ENCODE peak calls at places on chromosome 14, in seven cellular contexts. T, Y, H, W, Z, G and V are unnamed samples.

GRCh38 chr14:74577247-74577947 is 34.6 kb downstream of the LTBP2 start:
- DNase-seq in T (peak), Y (no peak), H (no peak), W (no peak), Z (no peak), G (no peak), V (no peak)

GRCh38 chr14:88831285-88831684 is 6.8 kb downstream of the TTC8 start:
- DNase-seq in T (peak), Y (no peak), H (no peak), W (no peak), Z (no peak), G (no peak), V (no peak)

GRCh38 chr14:51733147-51733546 is 81.4 kb downstream of the FRMD6 start:
- DNase-seq in T (no peak), Y (no peak), H (no peak), W (no peak), Z (no peak), G (no peak), V (no peak)

GRCh38 chr14:98507269-98507668 is 764.7 kb downstream of the BCL11B start:
- DNase-seq in T (no peak), Y (no peak), H (no peak), W (no peak), Z (no peak), G (no peak), V (no peak)

GRCh38 chr14:75399819-75400678 is 27.8 kb upstream of the JDP2 start:
- DNase-seq in T (no peak), Y (no peak), H (no peak), W (no peak), Z (no peak), G (peak), V (peak)

GRCh38 chr14:50425816-50426215 is 29.1 kb upstream of the CDKL1 start:
- DNase-seq in T (peak), Y (no peak), H (no peak), W (no peak), Z (no peak), G (no peak), V (no peak)

GRCh38 chr14:95229749-95230148 is 72.4 kb upstream of the DICER1 start:
- DNase-seq in T (no peak), Y (no peak), H (no peak), W (peak), Z (no peak), G (no peak), V (no peak)

GRCh38 chr14:56284641-56285040 is 166.4 kb downstream of the PELI2 start:
- DNase-seq in T (peak), Y (no peak), H (no peak), W (no peak), Z (no peak), G (no peak), V (no peak)

GRCh38 chr14:68226523-68226922 is 406.9 kb downstream of the RAD51B start:
- DNase-seq in T (no peak), Y (no peak), H (no peak), W (no peak), Z (no peak), G (no peak), V (no peak)

GRCh38 chr14:105487986-105488777 is 1.5 kb downstream of the CRIP1 start:
- DNase-seq in T (no peak), Y (no peak), H (no peak), W (no peak), Z (no peak), G (no peak), V (no peak)

GRCh38 chr14:52692248-52692962 is 3.0 kb downstream of the ERO1A start:
- DNase-seq in T (peak), Y (no peak), H (no peak), W (no peak), Z (no peak), G (no peak), V (peak)

GRCh38 chr14:90733139-90733808 is 83.0 kb downstream of the TTC7B start:
- DNase-seq in T (no peak), Y (no peak), H (no peak), W (no peak), Z (peak), G (no peak), V (no peak)

GRCh38 chr14:36655963-36656768 is 5.5 kb upstream of the PAX9 start:
- DNase-seq in T (no peak), Y (no peak), H (no peak), W (peak), Z (peak), G (peak), V (peak)

GRCh38 chr14:21356511-21356910 is 27.3 kb downstream of the SUPT16H start:
- DNase-seq in T (no peak), Y (no peak), H (no peak), W (no peak), Z (no peak), G (no peak), V (no peak)

GRCh38 chr14:33836895-33837577 is 113.8 kb downstream of the EGLN3 start:
- DNase-seq in T (no peak), Y (no peak), H (no peak), W (no peak), Z (no peak), G (no peak), V (no peak)
- TF ChIP-seq RFX5 in T (no peak), Y (no peak), H (no peak), W (no peak), Z (no peak), G (no peak), V (no peak)

DNA sequence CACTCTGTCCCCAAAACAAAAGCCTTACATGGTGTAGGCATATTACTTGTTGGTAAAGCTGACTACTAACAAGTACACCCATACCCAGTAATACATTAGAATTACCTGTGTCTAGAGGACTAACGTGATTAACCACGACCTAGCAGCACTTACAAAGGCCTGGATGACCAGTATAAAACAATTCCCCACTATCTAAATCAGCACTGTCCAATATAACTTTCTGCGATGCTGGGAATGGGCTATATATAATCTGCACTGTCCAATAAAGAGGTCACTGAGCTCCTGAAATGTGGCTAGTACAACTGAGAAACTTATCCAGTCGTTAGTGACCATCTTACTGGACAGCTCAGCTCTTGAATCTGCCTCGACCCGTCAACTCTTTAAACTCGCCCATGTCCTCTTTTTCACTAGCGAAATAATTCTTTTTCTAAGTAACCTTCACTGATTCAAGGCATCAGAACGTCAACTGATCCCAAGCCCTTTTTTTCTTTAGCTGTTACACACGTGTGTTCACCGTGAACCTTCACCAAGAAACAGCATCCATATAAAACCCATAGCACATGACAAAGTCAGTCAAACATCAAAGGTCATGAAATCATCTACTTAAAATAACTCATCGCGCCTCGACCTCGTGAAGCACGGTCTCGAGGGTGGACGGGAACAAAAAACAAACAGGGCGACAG is 911 bp upstream of the CIPC start:
- DNase-seq in T (peak), Y (no peak), H (no peak), W (peak), Z (no peak), G (no peak), V (no peak)
- TF ChIP-seq RFX5 in T (no peak), Y (no peak), H (no peak), W (no peak), Z (no peak), G (no peak), V (no peak)

DNA sequence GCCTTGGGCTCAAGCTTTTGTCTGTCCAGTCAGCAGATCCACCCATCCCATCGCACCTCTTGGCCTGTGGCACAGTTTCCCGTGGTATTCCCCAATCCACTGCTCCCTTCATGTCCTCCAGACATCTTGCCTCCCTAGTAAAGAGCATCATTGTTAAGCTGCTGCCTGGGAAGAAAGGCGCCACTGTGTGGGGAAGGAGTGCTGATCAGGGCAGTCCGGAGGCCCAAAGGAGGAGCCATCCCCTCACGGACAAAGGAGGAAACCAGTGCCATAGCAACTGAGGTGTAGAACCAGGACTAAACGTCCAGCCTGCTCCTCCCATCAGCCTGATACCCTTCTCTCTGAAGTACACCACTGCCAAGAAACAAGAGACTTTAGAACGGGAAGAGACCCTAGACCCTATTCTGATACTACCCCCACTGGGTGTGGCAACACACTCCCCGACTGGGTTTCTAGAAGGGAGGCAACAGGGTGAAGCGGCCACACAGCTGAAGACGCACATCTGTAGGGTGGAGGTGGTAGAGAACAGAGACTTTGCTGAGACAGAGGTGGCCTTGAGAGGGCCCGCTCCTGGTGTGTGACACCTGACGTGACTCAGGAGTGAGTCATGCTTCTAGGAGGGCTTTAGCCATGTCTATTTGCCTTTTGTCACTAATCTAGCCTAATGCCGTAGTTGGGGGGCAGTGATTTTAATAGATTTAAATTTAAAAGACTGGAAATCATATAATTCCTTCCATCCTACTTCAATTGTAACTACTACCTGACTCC is 185.0 kb downstream of the DPF3 start:
- DNase-seq in T (no peak), Y (no peak), H (no peak), W (no peak), Z (no peak), G (no peak), V (no peak)
- TF ChIP-seq RFX5 in T (no peak), Y (no peak), H (no peak), W (no peak), Z (no peak), G (no peak), V (no peak)

GRCh38 chr14:58085877-58086276 is 66.1 kb downstream of the ARMH4 start:
- DNase-seq in T (no peak), Y (no peak), H (no peak), W (no peak), Z (no peak), G (no peak), V (no peak)

GRCh38 chr14:58082011-58082410 is 70.0 kb downstream of the ARMH4 start:
- DNase-seq in T (peak), Y (no peak), H (no peak), W (no peak), Z (no peak), G (no peak), V (no peak)

GRCh38 chr14:58078068-58078467 is 73.9 kb downstream of the ARMH4 start:
- DNase-seq in T (peak), Y (no peak), H (no peak), W (no peak), Z (no peak), G (no peak), V (no peak)

GRCh38 chr14:58078471-58078870 is 73.5 kb downstream of the ARMH4 start:
- DNase-seq in T (peak), Y (no peak), H (no peak), W (no peak), Z (no peak), G (no peak), V (no peak)

GRCh38 chr14:58082491-58083098 is 69.4 kb downstream of the ARMH4 start:
- DNase-seq in T (peak), Y (no peak), H (no peak), W (no peak), Z (no peak), G (peak), V (no peak)
- TF ChIP-seq RFX5 in T (no peak), Y (no peak), H (no peak), W (no peak), Z (no peak), G (no peak), V (no peak)

GRCh38 chr14:53967606-53968005 is 11.0 kb upstream of the BMP4 start:
- DNase-seq in T (no peak), Y (no peak), H (no peak), W (no peak), Z (no peak), G (no peak), V (no peak)

GRCh38 chr14:53968756-53969155 is 12.1 kb upstream of the BMP4 start:
- DNase-seq in T (no peak), Y (no peak), H (no peak), W (no peak), Z (no peak), G (no peak), V (no peak)

GRCh38 chr14:53962954-53963490 is 6.4 kb upstream of the BMP4 start:
- DNase-seq in T (no peak), Y (no peak), H (no peak), W (no peak), Z (no peak), G (no peak), V (no peak)

GRCh38 chr14:53964249-53964648 is 7.6 kb upstream of the BMP4 start:
- DNase-seq in T (peak), Y (no peak), H (no peak), W (no peak), Z (no peak), G (no peak), V (no peak)

DNA sequence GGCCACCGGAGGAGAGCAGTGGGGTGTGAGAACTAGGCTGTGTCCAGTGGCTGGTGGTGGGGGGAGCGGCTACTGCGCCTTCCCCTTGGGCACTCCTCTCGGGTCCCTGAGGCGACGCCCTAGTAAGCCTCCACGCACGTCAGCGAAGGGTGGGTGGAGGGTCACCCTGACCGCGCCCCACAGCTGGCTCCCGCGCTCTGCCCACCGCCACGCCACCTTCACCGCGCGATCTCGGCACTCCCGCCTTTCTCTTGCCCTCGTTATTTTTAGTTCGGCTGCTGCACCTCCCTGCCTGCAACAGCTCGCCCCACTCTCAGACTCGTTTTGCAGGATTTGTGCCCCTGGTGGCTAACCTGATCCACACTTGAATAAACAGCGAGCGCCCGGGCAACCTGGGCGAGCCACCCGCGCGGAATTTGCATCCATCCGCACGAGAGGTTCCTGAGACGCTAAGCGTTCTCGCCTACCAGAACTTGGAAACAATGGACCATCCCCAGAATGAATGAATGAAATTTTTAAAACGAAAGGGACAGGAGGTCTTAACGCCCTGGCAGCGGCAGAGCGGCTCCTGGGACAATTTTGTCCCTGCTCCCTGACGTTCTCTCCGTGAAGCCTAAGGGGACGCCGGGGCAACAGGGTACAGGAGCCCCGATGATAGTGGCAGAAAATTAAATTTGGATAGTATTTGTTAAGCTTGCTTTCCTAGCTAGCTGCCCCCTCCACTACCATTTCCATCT is 7.0 kb upstream of the BMP4 start:
- DNase-seq in T (no peak), Y (no peak), H (no peak), W (no peak), Z (peak), G (no peak), V (no peak)
- TF ChIP-seq RFX5 in T (no peak), Y (no peak), H (no peak), W (no peak), Z (no peak), G (no peak), V (no peak)

GRCh38 chr14:100236873-100237272 is 2.1 kb upstream of the YY1 start:
- DNase-seq in T (no peak), Y (no peak), H (no peak), W (no peak), Z (no peak), G (no peak), V (no peak)

GRCh38 chr14:100239840-100240724 is 1.1 kb downstream of the YY1 start:
- DNase-seq in T (peak), Y (no peak), H (peak), W (peak), Z (peak), G (peak), V (peak)

GRCh38 chr14:100239200-100239839 is 376 bp downstream of the YY1 start:
- DNase-seq in T (no peak), Y (no peak), H (peak), W (no peak), Z (no peak), G (no peak), V (no peak)

GRCh38 chr14:100237735-100238418 is 1.1 kb upstream of the YY1 start:
- DNase-seq in T (peak), Y (no peak), H (no peak), W (peak), Z (peak), G (peak), V (peak)

DNA sequence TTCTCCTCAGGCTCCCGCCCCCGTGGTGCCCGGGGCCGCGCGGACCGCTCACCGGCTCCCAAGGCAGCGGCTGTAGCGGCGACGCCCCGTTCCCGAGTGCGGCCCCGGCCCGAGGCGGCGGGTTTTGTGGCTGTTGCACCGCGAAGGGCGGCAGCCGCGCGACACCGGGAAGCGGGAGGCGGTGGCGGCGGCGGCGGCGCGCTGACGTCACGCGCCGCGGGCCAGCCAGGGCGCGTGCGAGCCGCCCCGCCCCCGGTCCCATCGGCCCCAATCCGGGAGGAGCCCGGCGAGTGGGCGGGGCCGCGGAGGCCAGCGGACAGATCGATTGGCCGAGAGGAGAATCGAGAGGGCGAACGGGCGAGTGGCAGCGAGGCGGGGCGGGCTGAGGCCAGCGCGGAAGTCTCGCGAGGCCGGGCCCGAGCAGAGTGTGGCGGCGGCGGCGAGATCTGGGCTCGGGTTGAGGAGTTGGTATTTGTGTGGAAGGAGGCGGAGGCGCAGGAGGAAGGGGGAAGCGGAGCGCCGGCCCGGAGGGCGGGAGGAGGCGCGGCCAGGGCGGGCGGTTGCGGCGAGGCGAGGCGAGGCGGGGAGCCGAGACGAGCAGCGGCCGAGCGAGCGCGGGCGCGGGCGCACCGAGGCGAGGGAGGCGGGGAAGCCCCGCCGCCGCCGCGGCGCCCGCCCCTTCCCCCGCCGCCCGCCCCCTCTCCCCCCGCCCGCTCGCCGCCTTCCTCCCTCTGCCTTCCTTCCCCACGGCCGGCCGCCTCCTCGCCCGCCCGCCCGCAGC is at the start of gene YY1:
- DNase-seq in T (peak), Y (peak), H (peak), W (peak), Z (peak), G (peak), V (peak)
- TF ChIP-seq RFX5 in T (no peak), Y (no peak), H (no peak), W (no peak), Z (no peak), G (peak), V (no peak)

DNA sequence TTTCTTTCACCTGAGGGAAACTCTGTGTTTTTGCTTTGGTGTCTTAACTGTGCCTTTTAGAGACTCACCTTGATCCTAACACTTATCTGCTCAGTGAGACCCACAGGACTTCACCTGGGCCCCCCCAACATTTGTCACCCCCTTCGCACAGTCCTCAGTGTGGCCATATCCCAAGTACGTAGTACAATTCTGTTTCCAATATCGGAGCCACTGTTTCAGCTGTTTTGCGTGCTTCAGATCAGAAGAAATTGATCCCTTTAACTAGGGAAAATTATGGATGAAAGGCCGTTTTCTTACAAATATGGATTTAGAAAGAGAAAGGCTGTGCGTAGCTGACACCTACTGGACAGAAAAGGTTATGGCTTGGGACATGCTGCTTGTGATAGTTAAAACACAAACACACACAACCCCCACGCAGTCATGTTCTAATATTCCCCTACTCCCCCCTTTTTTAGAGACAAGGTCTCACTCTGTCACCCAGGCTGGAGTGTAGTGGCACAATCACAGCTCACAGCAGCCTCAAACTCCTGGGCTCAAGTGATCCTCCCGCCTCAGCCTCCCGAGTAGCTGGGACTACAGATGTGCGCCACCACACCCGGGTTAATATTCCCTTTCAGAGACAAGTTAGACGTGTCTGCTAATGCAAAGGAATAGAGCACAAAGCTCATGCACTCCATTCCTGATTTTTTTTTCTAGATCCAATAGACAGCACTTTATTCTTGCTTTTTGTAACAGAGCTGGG is 3.6 kb upstream of the SLC7A8 start:
- DNase-seq in T (peak), Y (peak), H (peak), W (peak), Z (peak), G (peak), V (peak)
- TF ChIP-seq RFX5 in T (no peak), Y (no peak), H (no peak), W (no peak), Z (no peak), G (no peak), V (no peak)

GRCh38 chr14:61260939-61261776 is 20.0 kb downstream of the TMEM30B start:
- DNase-seq in T (peak), Y (no peak), H (no peak), W (peak), Z (no peak), G (no peak), V (no peak)
- TF ChIP-seq RFX5 in T (no peak), Y (no peak), H (no peak), W (no peak), Z (no peak), G (no peak), V (no peak)